ENCODE peak calls at places on chromosomes 6 and 20, in nine cellular contexts. Q, N, A, B, Y, S, G, Z and M are unnamed samples.

GRCh38 chr6:20918868-20919267 is 384.6 kb downstream of the CDKAL1 start:
- DNase-seq in N (no peak), Q (no peak), Z (no peak), S (no peak), B (no peak), A (no peak), Y (no peak), G (no peak), M (no peak)

GRCh38 chr6:138685257-138685656 is 88.3 kb upstream of the CCDC28A start:
- DNase-seq in B (no peak), N (peak; percentile 93), Q (no peak), G (no peak), Z (peak; percentile 24), A (no peak), Y (no peak), S (no peak), M (no peak)

GRCh38 chr20:26276811-26277210 is 580.2 kb upstream of the ZNF337 start:
- DNase-seq in S (no peak), N (peak; percentile 1), B (no peak), Z (no peak), Q (no peak), G (peak; percentile 53), A (no peak), Y (peak; percentile 2), M (no peak)

GRCh38 chr6:35305117-35305516 is 7.5 kb downstream of the DEF6 start:
- DNase-seq in S (no peak), Z (no peak), A (no peak), B (no peak), Q (no peak), Y (no peak), G (peak; percentile 19), N (no peak), M (no peak)

GRCh38 chr6:129252377-129253071 is 369.6 kb downstream of the LAMA2 start:
- DNase-seq in S (no peak), Y (no peak), B (no peak), Z (no peak), Q (no peak), G (no peak), N (no peak), A (no peak), M (no peak)

GRCh38 chr6:17519120-17519519 is 81.0 kb upstream of the FAM8A1 start:
- DNase-seq in Z (no peak), G (no peak), B (no peak), Y (no peak), N (peak; percentile 24), A (no peak), Q (no peak), S (no peak), M (no peak)

GRCh38 chr6:151292974-151293373 is 53.2 kb downstream of the AKAP12 start:
- DNase-seq in Y (peak; percentile 23), B (no peak), N (no peak), Z (no peak), S (no peak), G (no peak), Q (no peak), A (no peak), M (no peak)

GRCh38 chr6:18680842-18681241 is 293.7 kb downstream of the RNF144B start:
- DNase-seq in Y (no peak), Q (no peak), N (peak; percentile 4), Z (peak; percentile 45), B (no peak), S (no peak), G (no peak), A (no peak), M (no peak)

GRCh38 chr6:136761227-136761922 is 30.9 kb downstream of the MAP3K5 start:
- DNase-seq in Z (no peak), S (no peak), Y (no peak), N (no peak), G (no peak), Q (peak; percentile 47), A (no peak), B (peak; percentile 35), M (peak; percentile 28)

GRCh38 chr6:162481938-162482337 is 245.6 kb downstream of the PRKN start:
- DNase-seq in Q (no peak), S (no peak), G (no peak), Z (no peak), A (no peak), N (no peak), Y (no peak), B (no peak), M (no peak)

GRCh38 chr6:162489406-162489976 is 238.1 kb downstream of the PRKN start:
- DNase-seq in B (no peak), Q (no peak), A (no peak), S (no peak), N (no peak), G (no peak), Z (no peak), Y (no peak), M (no peak)

GRCh38 chr6:162488444-162488843 is 239.1 kb downstream of the PRKN start:
- DNase-seq in Y (no peak), S (no peak), G (no peak), Z (no peak), B (no peak), N (no peak), Q (no peak), A (no peak), M (no peak)

DNA sequence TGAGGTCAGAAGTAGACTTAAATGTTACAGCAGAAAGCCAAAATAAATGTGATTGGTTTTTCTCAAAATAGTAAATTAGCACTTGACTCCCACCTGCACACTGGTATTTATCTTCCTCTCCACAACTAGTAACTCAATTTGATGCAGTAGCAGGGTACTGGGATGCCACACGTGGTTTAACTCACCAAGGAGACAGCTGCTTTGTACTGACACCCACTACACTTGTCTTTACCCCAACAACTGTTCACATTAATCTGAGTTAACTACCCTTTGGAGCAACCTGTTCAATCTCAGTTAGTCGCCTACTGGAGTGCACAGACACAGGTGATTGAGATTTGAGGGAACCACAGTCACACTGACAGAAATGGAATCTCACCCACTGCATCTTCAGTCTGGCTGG is 242.1 kb downstream of the PRKN start:
- DNase-seq in A (no peak), G (no peak), N (no peak), S (no peak), Z (no peak), Q (no peak), B (no peak), Y (no peak), M (no peak)
- H3K4me3 ChIP-seq in A (no peak overlapping the region), G (no peak overlapping the region), N (no peak overlapping the region), S (no peak overlapping the region), Z (no peak overlapping the region), Q (no peak overlapping the region), B (no peak overlapping the region), Y (no peak overlapping the region), M (no peak overlapping the region)

GRCh38 chr20:8209061-8209460 is 77.0 kb downstream of the PLCB1 start:
- DNase-seq in Q (no peak), A (no peak), S (no peak), N (no peak), Y (peak; percentile 2), G (no peak), Z (no peak), B (no peak), M (no peak)
- H3K4me3 ChIP-seq in Q (no peak overlapping the region), A (no peak overlapping the region), S (no peak overlapping the region), N (no peak overlapping the region), Y (no peak overlapping the region), G (no peak overlapping the region), Z (no peak overlapping the region), B (no peak overlapping the region), M (no peak overlapping the region)

GRCh38 chr6:27279513-27280063 is 32.1 kb downstream of the PRSS16 start:
- DNase-seq in B (no peak), Q (no peak), Z (no peak), S (no peak), Y (no peak), A (no peak), N (no peak), G (no peak), M (no peak)

GRCh38 chr6:27280064-27280539 is 32.0 kb downstream of the POM121L2 start:
- DNase-seq in A (no peak), Z (peak; percentile 45), Y (peak; percentile 41), S (no peak), Q (no peak), N (peak; percentile 63), B (peak; percentile 43), G (no peak), M (peak; percentile 71)

GRCh38 chr6:27281105-27281539 is 31.0 kb downstream of the POM121L2 start:
- DNase-seq in N (no peak), G (no peak), Q (no peak), A (no peak), B (no peak), S (no peak), Z (no peak), Y (no peak), M (no peak)

GRCh38 chr6:27280540-27281000 is 31.5 kb downstream of the POM121L2 start:
- DNase-seq in Q (no peak), Z (no peak), S (no peak), Y (no peak), B (no peak), A (no peak), N (no peak), G (no peak), M (no peak)

DNA sequence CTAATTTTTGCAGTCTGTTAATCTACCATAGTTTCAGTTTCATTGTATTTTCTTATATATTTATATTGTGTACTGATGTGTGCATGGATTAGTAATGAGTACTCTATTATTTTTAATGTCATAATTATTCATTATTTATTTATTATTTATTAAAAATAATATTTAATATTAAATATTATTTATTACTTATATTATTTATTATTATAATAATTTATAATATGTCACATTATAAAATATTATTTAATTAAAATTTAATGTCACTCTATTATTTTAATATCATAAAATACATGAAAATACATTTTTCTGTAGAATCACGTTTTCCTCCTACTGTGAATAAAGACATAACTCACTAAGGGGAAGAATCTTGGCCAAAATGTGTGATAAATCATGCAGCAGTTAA is 30.5 kb downstream of the POM121L2 start:
- DNase-seq in Z (no peak), N (no peak), G (no peak), A (no peak), S (no peak), Q (no peak), B (no peak), Y (no peak), M (no peak)
- H3K4me3 ChIP-seq in Z (no peak overlapping the region), N (no peak overlapping the region), G (no peak overlapping the region), A (no peak overlapping the region), S (no peak overlapping the region), Q (no peak overlapping the region), B (no peak overlapping the region), Y (no peak overlapping the region), M (peak overlapping the region; percentile 28)

GRCh38 chr20:63856111-63856511 is 5.2 kb upstream of the ABHD16B start:
- DNase-seq in Z (no peak), B (no peak), N (no peak), Y (no peak), G (no peak), S (no peak), A (no peak), Q (no peak), M (no peak)

GRCh38 chr20:63857751-63858392 is 3.4 kb upstream of the ABHD16B start:
- DNase-seq in Y (peak; percentile 44), A (no peak), N (no peak), B (no peak), Q (peak; percentile 76), G (no peak), S (no peak), Z (peak; percentile 46), M (peak; percentile 25)

GRCh38 chr20:63859166-63859699 is 2.1 kb upstream of the ABHD16B start:
- DNase-seq in Y (no peak), G (no peak), N (no peak), B (no peak), S (no peak), Z (no peak), Q (no peak), A (no peak), M (no peak)

GRCh38 chr20:63860325-63861051 is 810 bp upstream of the ABHD16B start:
- DNase-seq in Z (no peak), S (no peak), Y (no peak), G (no peak), Q (no peak), N (no peak), B (no peak), A (no peak), M (peak; percentile 68)

GRCh38 chr20:63858393-63859165 is 2.7 kb upstream of the ABHD16B start:
- DNase-seq in A (no peak), Y (peak; percentile 35), B (peak; percentile 22), Q (peak; percentile 79), G (no peak), S (no peak), N (no peak), Z (peak; percentile 47), M (peak; percentile 88)
- H3K4me3 ChIP-seq in A (no peak overlapping the region), Y (no peak overlapping the region), B (no peak overlapping the region), Q (no peak overlapping the region), G (no peak overlapping the region), S (no peak overlapping the region), N (no peak overlapping the region), Z (no peak overlapping the region), M (no peak overlapping the region)